ENCODE peak calls at places on chromosomes 1 and 21, in ten cellular contexts. F is HL-60, T is sigmoid colon, J is GM23338, U is spleen, G is K562, S is GM12878, Y is H1, R is HCT116, N is stomach. I is an unnamed sample.

GRCh38 chr1:160672118-160672517 is 25.3 kb upstream of the SLAMF1 start:
- DNase-seq in F (no peak), T (no peak), J (peak), U (no peak), G (no peak), S (no peak), Y (no peak), R (no peak), N (no peak), I (no peak)

GRCh38 chr1:69494171-69494570 is 73.6 kb upstream of the LRRC7 start:
- DNase-seq in F (no peak), T (no peak), J (no peak), U (no peak), G (no peak), S (no peak), Y (no peak), R (no peak), N (no peak), I (no peak)

GRCh38 chr21:41879190-41879998 is at the start of gene PRDM15:
- DNase-seq in F (peak), T (peak), J (peak), U (peak), G (peak), S (no peak), Y (peak), R (peak), N (peak), I (no peak)

GRCh38 chr1:68293122-68293521 is 60.8 kb upstream of the WLS start:
- DNase-seq in F (no peak), T (no peak), J (peak), U (no peak), G (no peak), S (no peak), Y (no peak), R (no peak), N (no peak), I (no peak)

GRCh38 chr1:219916257-219916656 is 12.1 kb downstream of the SLC30A10 start:
- DNase-seq in F (no peak), T (no peak), J (no peak), U (no peak), G (no peak), S (no peak), Y (no peak), R (no peak), N (no peak), I (no peak)

GRCh38 chr1:99727575-99728190 is 38.8 kb downstream of the FRRS1 start:
- DNase-seq in F (peak), T (no peak), J (peak), U (no peak), G (no peak), S (no peak), Y (no peak), R (no peak), N (no peak), I (no peak)

GRCh38 chr1:184023133-184023532 is 14.4 kb downstream of the COLGALT2 start:
- DNase-seq in F (no peak), T (no peak), J (no peak), U (no peak), G (no peak), S (no peak), Y (no peak), R (no peak), N (no peak), I (no peak)

GRCh38 chr1:99758073-99758511 is 8.3 kb downstream of the FRRS1 start:
- DNase-seq in F (no peak), T (no peak), J (peak), U (no peak), G (no peak), S (peak), Y (no peak), R (no peak), N (no peak), I (no peak)

GRCh38 chr1:99570486-99571089 is 75.3 kb upstream of the PALMD start:
- DNase-seq in F (no peak), T (no peak), J (no peak), U (no peak), G (no peak), S (no peak), Y (no peak), R (no peak), N (no peak), I (no peak)

GRCh38 chr1:81179239-81179638 is 621.5 kb upstream of the ADGRL2 start:
- DNase-seq in F (no peak), T (no peak), J (no peak), U (no peak), G (no peak), S (no peak), Y (no peak), R (peak), N (no peak), I (no peak)

GRCh38 chr1:227161470-227161869 is 156.8 kb downstream of the CDC42BPA start:
- DNase-seq in F (no peak), T (no peak), J (no peak), U (no peak), G (no peak), S (no peak), Y (no peak), R (no peak), N (no peak), I (no peak)

GRCh38 chr1:18404460-18404859 is 76.3 kb upstream of the KLHDC7A start:
- DNase-seq in F (no peak), T (no peak), J (no peak), U (no peak), G (no peak), S (no peak), Y (no peak), R (no peak), N (no peak), I (no peak)

GRCh38 chr1:94025383-94026340 is 95.3 kb downstream of the ABCA4 start:
- DNase-seq in F (no peak), T (no peak), J (peak), U (no peak), G (peak), S (peak), Y (no peak), R (peak), N (no peak), I (no peak)

GRCh38 chr21:31234936-31235335 is 109.1 kb downstream of the TIAM1 start:
- DNase-seq in F (no peak), T (no peak), J (no peak), U (no peak), G (no peak), S (no peak), Y (no peak), R (no peak), N (no peak), I (no peak)

GRCh38 chr1:159869173-159869572 is 6.7 kb upstream of the VSIG8 start:
- DNase-seq in F (no peak), T (no peak), J (no peak), U (no peak), G (peak), S (no peak), Y (no peak), R (peak), N (no peak), I (no peak)

DNA sequence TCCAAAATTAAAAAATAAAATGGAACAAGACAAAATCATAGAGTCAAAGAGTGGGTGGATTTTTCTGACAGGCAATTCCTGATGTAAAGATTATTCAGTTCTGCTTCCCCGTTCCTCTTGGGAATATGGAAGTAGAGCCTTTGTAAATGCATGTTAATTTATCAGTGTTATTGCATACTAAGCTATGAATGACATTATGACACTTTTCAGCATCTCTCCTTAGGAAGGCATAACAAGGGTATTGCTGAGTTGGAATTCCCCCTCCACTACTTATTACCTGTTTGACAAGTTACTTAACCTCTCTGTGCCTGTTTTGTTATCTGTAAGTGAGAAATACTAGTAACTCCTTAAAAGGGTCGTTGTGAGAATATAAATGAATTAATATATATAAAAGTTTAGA is 640.4 kb downstream of the LMO4 start:
- DNase-seq in F (no peak), T (no peak), J (no peak), U (no peak), G (no peak), S (no peak), Y (no peak), R (no peak), N (no peak), I (no peak)
- TF ChIP-seq POLR2AphosphoS5 in F (no peak), T (no peak), J (no peak), U (no peak), G (no peak), S (no peak), Y (no peak), R (no peak), N (no peak), I (no peak)

DNA sequence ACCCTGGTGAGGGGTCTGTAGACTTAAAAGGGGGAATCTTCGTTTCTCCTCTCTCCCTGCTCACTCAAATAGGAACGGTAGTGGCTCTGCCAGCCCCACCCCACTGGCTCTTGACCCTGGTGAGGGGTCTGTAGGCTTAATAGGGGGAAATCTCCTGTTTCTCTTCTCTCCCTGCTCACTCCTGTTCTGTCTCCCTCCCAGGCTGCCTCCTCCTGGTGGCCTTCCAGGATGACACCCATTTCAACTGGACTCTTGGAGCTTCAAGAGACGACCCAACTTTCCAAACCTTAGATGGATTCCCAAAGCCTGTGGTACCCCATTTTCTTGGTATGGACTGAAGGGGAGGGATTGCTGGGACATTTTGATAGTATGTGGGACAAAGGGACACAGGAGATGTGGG is 1.4 kb upstream of the EPHB2 start:
- DNase-seq in F (no peak), T (no peak), J (peak), U (peak), G (no peak), S (no peak), Y (no peak), R (no peak), N (no peak), I (no peak)
- TF ChIP-seq CTCF in F (no peak), T (no peak), J (peak), U (no peak), G (peak), S (no peak), Y (peak), R (no peak), N (no peak), I (no peak)

GRCh38 chr1:232676307-232676706 is 46.4 kb upstream of the SIPA1L2 start:
- DNase-seq in F (no peak), T (no peak), J (no peak), U (no peak), G (no peak), S (no peak), Y (no peak), R (no peak), N (no peak), I (no peak)
- H3K4me3 ChIP-seq in F (no peak), T (no peak), J (no peak), U (no peak), G (no peak), S (no peak), Y (no peak), R (no peak), N (no peak), I (no peak)

GRCh38 chr21:35256468-35256988 is 207.4 kb upstream of the RUNX1 start:
- DNase-seq in F (no peak), T (peak), J (no peak), U (no peak), G (no peak), S (no peak), Y (no peak), R (peak), N (peak), I (no peak)
- TF ChIP-seq POLR2AphosphoS5 in F (no peak), T (peak), J (no peak), U (no peak), G (no peak), S (no peak), Y (no peak), R (peak), N (peak), I (peak)

GRCh38 chr1:185821612-185822385 is 87.6 kb downstream of the HMCN1 start:
- DNase-seq in F (no peak), T (no peak), J (no peak), U (no peak), G (no peak), S (no peak), Y (no peak), R (no peak), N (no peak), I (no peak)
- TF ChIP-seq CTCF in F (no peak), T (no peak), J (no peak), U (no peak), G (no peak), S (no peak), Y (no peak), R (no peak), N (no peak), I (no peak)

DNA sequence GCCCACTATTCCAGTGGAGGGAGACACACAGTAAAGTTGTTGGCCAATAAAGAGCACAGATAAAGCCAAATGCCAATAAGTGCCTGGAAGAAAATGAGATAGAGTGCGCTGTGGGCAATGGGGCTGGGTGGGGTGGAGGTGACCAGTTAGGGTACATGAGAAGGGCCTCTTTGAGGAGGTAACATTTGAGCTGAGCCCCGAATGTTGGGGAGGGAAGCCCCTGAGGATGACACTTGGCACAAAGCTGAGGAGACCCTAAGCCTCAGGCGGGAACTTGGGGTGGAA is 979 bp downstream of the S100A9 start:
- DNase-seq in F (no peak), T (no peak), J (no peak), U (peak), G (no peak), S (no peak), Y (peak), R (no peak), N (no peak), I (no peak)
- H3K4me3 ChIP-seq in F (peak), T (no peak), J (no peak), U (peak), G (no peak), S (no peak), Y (no peak), R (no peak), N (no peak), I (peak)

DNA sequence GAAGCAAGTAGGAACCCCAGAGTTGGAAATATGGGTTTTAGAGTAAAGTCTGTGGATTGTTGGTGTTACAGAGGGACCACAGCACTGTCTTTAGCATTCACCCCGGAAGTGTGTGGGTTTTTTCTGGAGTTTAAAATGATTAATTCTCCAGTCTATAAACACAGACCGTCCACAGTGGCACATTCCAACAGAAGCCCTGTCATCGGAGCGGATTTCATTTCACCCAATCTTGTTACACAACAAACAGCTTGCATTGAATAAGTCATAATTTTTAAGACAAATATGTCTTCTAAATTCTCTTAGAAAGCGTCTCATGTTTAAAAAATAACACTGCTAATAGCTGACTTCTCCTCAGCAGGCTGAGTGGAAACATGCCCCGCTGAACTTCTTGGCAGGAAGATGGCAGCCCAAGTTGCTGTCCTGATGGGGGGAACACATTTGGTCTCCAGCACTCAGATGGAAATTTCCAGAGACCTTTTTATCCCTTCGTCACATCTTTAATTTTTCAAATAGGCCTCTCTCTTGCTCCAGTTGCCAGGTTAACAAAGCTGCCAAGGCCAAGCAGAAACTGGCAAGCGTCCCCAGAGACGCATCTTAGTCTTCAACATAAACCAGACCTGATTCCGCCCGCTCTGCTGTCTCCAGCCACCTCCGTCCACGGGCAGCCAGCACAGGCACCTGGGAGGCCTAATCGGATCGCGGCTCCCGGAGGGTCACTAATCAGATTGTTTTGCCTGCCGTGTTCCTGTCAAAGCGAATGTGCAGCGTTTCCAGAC is 28.8 kb upstream of the SLC19A1 start:
- DNase-seq in F (no peak), T (peak), J (no peak), U (peak), G (no peak), S (no peak), Y (peak), R (no peak), N (peak), I (no peak)
- TF ChIP-seq POLR2AphosphoS5 in F (no peak), T (peak), J (no peak), U (no peak), G (no peak), S (no peak), Y (no peak), R (no peak), N (no peak), I (no peak)

GRCh38 chr1:111582644-111583618 is 36.7 kb upstream of the RAP1A start:
- DNase-seq in F (no peak), T (no peak), J (no peak), U (no peak), G (no peak), S (no peak), Y (no peak), R (no peak), N (no peak), I (no peak)
- TF ChIP-seq CTCF in F (no peak), T (no peak), J (no peak), U (no peak), G (no peak), S (no peak), Y (no peak), R (no peak), N (no peak), I (no peak)